ENCODE peak calls at places on chromosome 12, in seven cellular contexts. One of them, this sample, is unnamed.

GRCh38 chr12:25767613-25768012 is 190.9 kb upstream of the RASSF8 start:
- DNase-seq in GM20000: no peak
- DNase-seq in NB4: no peak
- DNase-seq in psoas muscle: no peak
- DNase-seq in heart left ventricle: no peak
- DNase-seq in progenitor cell of endocrine pancreas: no peak
- DNase-seq in choroid plexus epithelial cell: no peak
- DNase-seq in this sample: no peak

GRCh38 chr12:7093892-7094291 is 1.6 kb upstream of the C1R start:
- DNase-seq in NB4: no peak
- DNase-seq in heart left ventricle: no peak
- DNase-seq in progenitor cell of endocrine pancreas: no peak
- DNase-seq in choroid plexus epithelial cell: no peak
- DNase-seq in GM20000: no peak
- DNase-seq in psoas muscle: peak
- DNase-seq in this sample: no peak

GRCh38 chr12:111209779-111210178 is 159.1 kb downstream of the PHETA1 start:
- DNase-seq in choroid plexus epithelial cell: no peak
- DNase-seq in GM20000: no peak
- DNase-seq in psoas muscle: no peak
- DNase-seq in progenitor cell of endocrine pancreas: no peak
- DNase-seq in NB4: no peak
- DNase-seq in heart left ventricle: no peak
- DNase-seq in this sample: no peak

GRCh38 chr12:59834659-59835474 is 239.0 kb downstream of the SLC16A7 start:
- DNase-seq in NB4: peak
- DNase-seq in GM20000: peak
- DNase-seq in heart left ventricle: no peak
- DNase-seq in progenitor cell of endocrine pancreas: no peak
- DNase-seq in psoas muscle: no peak
- DNase-seq in choroid plexus epithelial cell: peak
- DNase-seq in this sample: no peak

GRCh38 chr12:12333980-12334709 is 15.9 kb downstream of the MANSC1 start:
- DNase-seq in heart left ventricle: peak
- DNase-seq in psoas muscle: peak
- DNase-seq in progenitor cell of endocrine pancreas: peak
- DNase-seq in NB4: peak
- DNase-seq in GM20000: peak
- DNase-seq in choroid plexus epithelial cell: peak
- DNase-seq in this sample: peak

GRCh38 chr12:105317453-105317852 is 13.0 kb upstream of the C12orf75 start:
- DNase-seq in psoas muscle: no peak
- DNase-seq in GM20000: no peak
- DNase-seq in progenitor cell of endocrine pancreas: no peak
- DNase-seq in NB4: no peak
- DNase-seq in heart left ventricle: no peak
- DNase-seq in choroid plexus epithelial cell: no peak
- DNase-seq in this sample: no peak

GRCh38 chr12:53107122-53107521 is 3.8 kb downstream of the SOAT2 start:
- DNase-seq in heart left ventricle: no peak
- DNase-seq in GM20000: no peak
- DNase-seq in psoas muscle: no peak
- DNase-seq in choroid plexus epithelial cell: no peak
- DNase-seq in progenitor cell of endocrine pancreas: no peak
- DNase-seq in NB4: no peak
- DNase-seq in this sample: no peak

GRCh38 chr12:111431772-111432171 is 26.0 kb downstream of the SH2B3 start:
- DNase-seq in NB4: no peak
- DNase-seq in progenitor cell of endocrine pancreas: no peak
- DNase-seq in choroid plexus epithelial cell: no peak
- DNase-seq in heart left ventricle: no peak
- DNase-seq in GM20000: no peak
- DNase-seq in psoas muscle: no peak
- DNase-seq in this sample: no peak

GRCh38 chr12:12909995-12910391 is 18.6 kb downstream of the GPRC5A start:
- DNase-seq in GM20000: no peak
- DNase-seq in choroid plexus epithelial cell: peak
- DNase-seq in psoas muscle: no peak
- DNase-seq in NB4: peak
- DNase-seq in heart left ventricle: no peak
- DNase-seq in progenitor cell of endocrine pancreas: no peak
- DNase-seq in this sample: no peak

GRCh38 chr12:128823216-128823915 is 392 bp downstream of the SLC15A4 start:
- DNase-seq in heart left ventricle: no peak
- DNase-seq in NB4: no peak
- DNase-seq in psoas muscle: peak
- DNase-seq in choroid plexus epithelial cell: no peak
- DNase-seq in GM20000: peak
- DNase-seq in progenitor cell of endocrine pancreas: peak
- DNase-seq in this sample: no peak

GRCh38 chr12:8078400-8078799 is 3.7 kb upstream of the NECAP1 start:
- DNase-seq in choroid plexus epithelial cell: peak
- DNase-seq in psoas muscle: no peak
- DNase-seq in progenitor cell of endocrine pancreas: no peak
- DNase-seq in NB4: peak
- DNase-seq in heart left ventricle: no peak
- DNase-seq in GM20000: peak
- DNase-seq in this sample: peak

GRCh38 chr12:46659032-46659703 is 166.6 kb downstream of the SLC38A4 start:
- DNase-seq in NB4: no peak
- DNase-seq in GM20000: no peak
- DNase-seq in choroid plexus epithelial cell: peak
- DNase-seq in progenitor cell of endocrine pancreas: no peak
- DNase-seq in psoas muscle: no peak
- DNase-seq in heart left ventricle: no peak
- DNase-seq in this sample: no peak

GRCh38 chr12:79689477-79690155 is 1.1 kb downstream of the PAWR start:
- DNase-seq in NB4: no peak
- DNase-seq in GM20000: peak
- DNase-seq in heart left ventricle: peak
- DNase-seq in psoas muscle: peak
- DNase-seq in progenitor cell of endocrine pancreas: peak
- DNase-seq in choroid plexus epithelial cell: peak
- DNase-seq in this sample: no peak

GRCh38 chr12:131391399-131391798 is 319.5 kb upstream of the SFSWAP start:
- DNase-seq in progenitor cell of endocrine pancreas: no peak
- DNase-seq in choroid plexus epithelial cell: no peak
- DNase-seq in heart left ventricle: no peak
- DNase-seq in GM20000: no peak
- DNase-seq in NB4: no peak
- DNase-seq in psoas muscle: no peak
- DNase-seq in this sample: no peak

GRCh38 chr12:130634866-130635265 is 81.2 kb downstream of the RIMBP2 start:
- DNase-seq in psoas muscle: no peak
- DNase-seq in progenitor cell of endocrine pancreas: no peak
- DNase-seq in NB4: no peak
- DNase-seq in heart left ventricle: no peak
- DNase-seq in GM20000: no peak
- DNase-seq in choroid plexus epithelial cell: no peak
- DNase-seq in this sample: no peak

GRCh38 chr12:3453947-3454675 is 36.9 kb upstream of the PRMT8 start:
- DNase-seq in choroid plexus epithelial cell: peak
- DNase-seq in psoas muscle: no peak
- DNase-seq in NB4: no peak
- DNase-seq in GM20000: no peak
- DNase-seq in heart left ventricle: no peak
- DNase-seq in progenitor cell of endocrine pancreas: no peak
- DNase-seq in this sample: no peak

GRCh38 chr12:128339669-128340068 is 72.7 kb downstream of the TMEM132C start:
- DNase-seq in NB4: no peak
- DNase-seq in heart left ventricle: no peak
- DNase-seq in choroid plexus epithelial cell: no peak
- DNase-seq in GM20000: no peak
- DNase-seq in psoas muscle: no peak
- DNase-seq in progenitor cell of endocrine pancreas: no peak
- DNase-seq in this sample: no peak

GRCh38 chr12:126667340-126667739 is 1599.6 kb upstream of the TMEM132C start:
- DNase-seq in progenitor cell of endocrine pancreas: no peak
- DNase-seq in psoas muscle: no peak
- DNase-seq in NB4: no peak
- DNase-seq in heart left ventricle: no peak
- DNase-seq in choroid plexus epithelial cell: peak
- DNase-seq in GM20000: no peak
- DNase-seq in this sample: no peak

GRCh38 chr12:85280138-85280983 is at the start of gene ALX1:
- DNase-seq in choroid plexus epithelial cell: peak
- DNase-seq in NB4: no peak
- DNase-seq in psoas muscle: peak
- DNase-seq in progenitor cell of endocrine pancreas: peak
- DNase-seq in GM20000: peak
- DNase-seq in heart left ventricle: peak
- DNase-seq in this sample: no peak

GRCh38 chr12:68332726-68333630 is 816 bp upstream of the MDM1 start:
- DNase-seq in psoas muscle: no peak
- DNase-seq in progenitor cell of endocrine pancreas: no peak
- DNase-seq in GM20000: no peak
- DNase-seq in heart left ventricle: no peak
- DNase-seq in choroid plexus epithelial cell: no peak
- DNase-seq in NB4: no peak
- DNase-seq in this sample: no peak

GRCh38 chr12:92943482-92944250 is 14.6 kb upstream of the EEA1 start:
- DNase-seq in GM20000: no peak
- DNase-seq in heart left ventricle: no peak
- DNase-seq in progenitor cell of endocrine pancreas: no peak
- DNase-seq in NB4: peak
- DNase-seq in choroid plexus epithelial cell: peak
- DNase-seq in psoas muscle: no peak
- DNase-seq in this sample: no peak

GRCh38 chr12:48000878-48001321 is 3.4 kb downstream of the COL2A1 start:
- DNase-seq in GM20000: no peak
- DNase-seq in psoas muscle: no peak
- DNase-seq in heart left ventricle: no peak
- DNase-seq in NB4: peak
- DNase-seq in choroid plexus epithelial cell: peak
- DNase-seq in progenitor cell of endocrine pancreas: no peak
- DNase-seq in this sample: no peak

GRCh38 chr12:47028981-47029708 is 50.3 kb upstream of the PCED1B start:
- DNase-seq in choroid plexus epithelial cell: no peak
- DNase-seq in NB4: no peak
- DNase-seq in psoas muscle: no peak
- DNase-seq in heart left ventricle: no peak
- DNase-seq in progenitor cell of endocrine pancreas: no peak
- DNase-seq in GM20000: no peak
- DNase-seq in this sample: no peak

GRCh38 chr12:53097564-53098353 is at the start of gene IGFBP6:
- DNase-seq in GM20000: no peak
- DNase-seq in progenitor cell of endocrine pancreas: peak
- DNase-seq in NB4: peak
- DNase-seq in heart left ventricle: peak
- DNase-seq in psoas muscle: peak
- DNase-seq in choroid plexus epithelial cell: peak
- DNase-seq in this sample: peak

GRCh38 chr12:62697893-62698292 is 231.3 kb downstream of the MON2 start:
- DNase-seq in progenitor cell of endocrine pancreas: no peak
- DNase-seq in choroid plexus epithelial cell: no peak
- DNase-seq in NB4: no peak
- DNase-seq in psoas muscle: no peak
- DNase-seq in GM20000: no peak
- DNase-seq in heart left ventricle: no peak
- DNase-seq in this sample: no peak